ENCODE peak calls at places on chromosomes 6 and 20, in five cellular contexts. U is Peyer's patch; T is Right ventricle myocardium superior; W is EL; R is effector CD4-positive, alpha-beta T cell. P is an unnamed sample.
A peak's percentile ranks its signal among the peaks of the same experiment; 100 is the strongest.

GRCh38 chr20:62117362-62117646 is 5.0 kb upstream of the LSM14B start:
- DNase-seq in W (no peak), T (no peak), U (no peak), R (no peak), P (no peak)

GRCh38 chr6:8837343-8837742 is 402.0 kb upstream of the SLC35B3 start:
- DNase-seq in W (no peak), U (no peak), T (no peak), R (no peak), P (no peak)

GRCh38 chr6:113879186-113880096 is 22.3 kb downstream of the MARCKS start:
- DNase-seq in W (peak; percentile 77), R (no peak), T (no peak), U (no peak), P (no peak)

GRCh38 chr6:34908194-34908593 is 19.1 kb downstream of the ANKS1A start:
- DNase-seq in U (no peak), W (no peak), T (no peak), R (no peak), P (no peak)

GRCh38 chr6:98352348-98352747 is 482.0 kb upstream of the POU3F2 start:
- DNase-seq in R (no peak), T (no peak), U (no peak), W (no peak), P (no peak)

GRCh38 chr6:151783692-151784091 is 23.8 kb upstream of the ESR1 start:
- DNase-seq in R (no peak), T (no peak), W (no peak), U (no peak), P (no peak)

GRCh38 chr20:35541118-35541782 is 628 bp upstream of the ERGIC3 start:
- DNase-seq in T (no peak), U (no peak), R (no peak), W (no peak), P (no peak)

GRCh38 chr20:1190847-1191246 is 6.1 kb upstream of the TMEM74B start:
- DNase-seq in T (no peak), R (no peak), U (no peak), W (no peak), P (no peak)

GRCh38 chr6:79558099-79558498 is 20.9 kb upstream of the LCA5 start:
- DNase-seq in U (no peak), W (no peak), T (no peak), R (no peak), P (no peak)

GRCh38 chr20:9031951-9032350 is 36.9 kb upstream of the PLCB4 start:
- DNase-seq in U (no peak), W (no peak), T (no peak), R (no peak), P (peak; percentile 7)

GRCh38 chr6:106116125-106116524 is 30.0 kb downstream of the PRDM1 start:
- DNase-seq in R (no peak), W (no peak), T (no peak), U (no peak), P (no peak)

GRCh38 chr6:113825776-113826175 is 31.4 kb upstream of the MARCKS start:
- DNase-seq in R (no peak), T (peak; percentile 93), U (peak; percentile 60), W (peak; percentile 56), P (no peak)

GRCh38 chr6:8794420-8794819 is 359.1 kb upstream of the SLC35B3 start:
- DNase-seq in W (no peak), U (no peak), R (no peak), T (no peak), P (no peak)

GRCh38 chr6:123014835-123015234 is 18.8 kb downstream of the CLVS2 start:
- DNase-seq in W (no peak), T (no peak), R (no peak), U (no peak), P (no peak)

GRCh38 chr6:125952764-125953501 is 3.6 kb upstream of the HINT3 start:
- DNase-seq in U (peak; percentile 56), R (no peak), T (no peak), W (peak; percentile 52), P (no peak)

GRCh38 chr6:103797738-103798137 is 1062.0 kb downstream of the HACE1 start:
- DNase-seq in R (no peak), T (no peak), W (no peak), U (no peak), P (no peak)

GRCh38 chr6:84739866-84740208 is 24.6 kb downstream of the TBX18 start:
- DNase-seq in U (no peak), T (no peak), R (no peak), W (peak; percentile 52), P (no peak)

GRCh38 chr6:15389759-15390723 is 144.2 kb downstream of the JARID2 start:
- DNase-seq in W (peak; percentile 50), T (no peak), U (no peak), R (no peak), P (no peak)

GRCh38 chr6:63714091-63714490 is 78.5 kb downstream of the PHF3 start:
- DNase-seq in T (no peak), R (no peak), U (no peak), W (no peak), P (no peak)

GRCh38 chr20:61370841-61371303 is 118.8 kb downstream of the CDH4 start:
- DNase-seq in R (no peak), U (no peak), T (no peak), W (no peak), P (no peak)

GRCh38 chr6:8108031-8108660 is 5.8 kb upstream of the EEF1E1 start:
- DNase-seq in W (peak; percentile 96), T (no peak), U (no peak), R (no peak), P (peak; percentile 89)

GRCh38 chr20:57429579-57430202 is 38.5 kb downstream of the RBM38 start:
- DNase-seq in R (no peak), T (peak; percentile 10), U (no peak), W (peak; percentile 32), P (no peak)

GRCh38 chr6:108684809-108685329 is 124.2 kb downstream of the FOXO3 start:
- DNase-seq in T (no peak), U (no peak), R (no peak), W (peak; percentile 93), P (no peak)

GRCh38 chr20:40980828-40981310 is 47.8 kb upstream of the TOP1 start:
- DNase-seq in U (no peak), W (no peak), T (no peak), R (no peak), P (no peak)

GRCh38 chr20:38692436-38693411 is 31.6 kb upstream of the SLC32A1 start:
- DNase-seq in R (peak; percentile 44), T (peak; percentile 52), W (peak; percentile 57), U (no peak), P (no peak)

GRCh38 chr6:108452725-108453195 is 108.0 kb upstream of the FOXO3 start:
- DNase-seq in U (no peak), W (no peak), R (no peak), T (no peak), P (peak; percentile 52)

GRCh38 chr20:58697201-58697866 is 4.7 kb downstream of the NPEPL1 start:
- DNase-seq in W (no peak), U (no peak), T (peak; percentile 35), R (no peak), P (no peak)

GRCh38 chr6:44104661-44105060 is 22.6 kb downstream of the MRPL14 start:
- DNase-seq in U (no peak), T (peak; percentile 69), R (no peak), W (peak; percentile 33), P (no peak)

GRCh38 chr20:39619386-39619785 is 657.2 kb downstream of the DHX35 start:
- DNase-seq in T (no peak), R (no peak), W (no peak), U (no peak), P (no peak)

GRCh38 chr20:37327748-37328147 is 18.2 kb upstream of the SRC start:
- DNase-seq in R (no peak), U (peak; percentile 58), W (peak; percentile 60), T (peak; percentile 90), P (peak; percentile 24)

GRCh38 chr6:147879031-147879430 is 370.5 kb downstream of the SAMD5 start:
- DNase-seq in W (no peak), T (no peak), R (no peak), U (no peak), P (no peak)

GRCh38 chr20:59756241-59756640 is 151.9 kb downstream of the PHACTR3 start:
- DNase-seq in W (no peak), T (no peak), U (no peak), R (no peak), P (no peak)

GRCh38 chr6:79601020-79601609 is 30.0 kb upstream of the SH3BGRL2 start:
- DNase-seq in U (no peak), R (no peak), W (peak; percentile 59), T (no peak), P (peak; percentile 26)

GRCh38 chr6:179340-179950 is 112.8 kb upstream of the DUSP22 start:
- DNase-seq in R (no peak), U (no peak), T (no peak), W (no peak), P (no peak)

P was measured in AG04449.